ENCODE peak calls at places on chromosomes 3 and 15, in eight cellular contexts. X, A, G, O, Y, W, N and L are unnamed samples.

GRCh38 chr3:14899993-14900618 is 47.3 kb upstream of the NR2C2 start:
- DNase-seq in W (no peak), G (no peak), O (peak), N (no peak), Y (no peak), X (no peak), A (no peak), L (no peak)

GRCh38 chr3:196274585-196274984 is 12.9 kb downstream of the PCYT1A start:
- DNase-seq in X (peak), W (no peak), A (no peak), Y (peak), N (peak), O (no peak), G (peak), L (no peak)

GRCh38 chr3:31530039-31530983 is 2.4 kb upstream of the STT3B start:
- DNase-seq in X (no peak), O (no peak), Y (no peak), A (no peak), G (no peak), N (peak), W (no peak), L (no peak)

GRCh38 chr3:122661633-122662032 is 19.0 kb upstream of the PARP14 start:
- DNase-seq in W (no peak), X (no peak), Y (no peak), G (peak), A (no peak), N (no peak), O (no peak), L (no peak)

GRCh38 chr3:69368129-69368741 is 17.7 kb downstream of the FRMD4B start:
- DNase-seq in W (no peak), G (peak), O (no peak), Y (no peak), A (no peak), N (no peak), X (peak), L (peak)

GRCh38 chr15:92809880-92810361 is 90.2 kb upstream of the CHD2 start:
- DNase-seq in W (no peak), Y (no peak), O (no peak), G (no peak), X (peak), A (no peak), N (peak), L (no peak)

GRCh38 chr3:12708584-12709192 is 44.8 kb upstream of the RAF1 start:
- DNase-seq in N (no peak), O (no peak), G (peak), X (no peak), A (no peak), Y (no peak), W (no peak), L (peak)

GRCh38 chr15:93056836-93057235 is 32.2 kb downstream of the RGMA start:
- DNase-seq in N (no peak), A (no peak), O (no peak), W (no peak), Y (no peak), X (no peak), G (no peak), L (no peak)

GRCh38 chr15:67240235-67241131 is 14.0 kb downstream of the AAGAB start:
- DNase-seq in A (no peak), O (no peak), W (no peak), G (peak), Y (peak), N (peak), X (peak), L (peak)

GRCh38 chr15:74420193-74420905 is 13.4 kb downstream of the SEMA7A start:
- DNase-seq in O (no peak), A (no peak), Y (no peak), W (no peak), G (peak), N (peak), X (no peak), L (no peak)

GRCh38 chr15:34651962-34652725 is 68.7 kb upstream of the GOLGA8B start:
- DNase-seq in N (no peak), Y (no peak), O (no peak), A (no peak), X (no peak), W (no peak), G (no peak), L (no peak)

GRCh38 chr3:69385723-69386483 is at the start of gene FRMD4B:
- DNase-seq in G (peak), W (peak), N (peak), O (peak), A (peak), Y (no peak), X (peak), L (no peak)

GRCh38 chr15:71485094-71485693 is 325.2 kb upstream of the NR2E3 start:
- DNase-seq in X (peak), N (no peak), A (no peak), G (no peak), O (no peak), Y (no peak), W (no peak), L (no peak)

GRCh38 chr15:88604381-88604951 is 16.7 kb upstream of the AEN start:
- DNase-seq in Y (no peak), O (no peak), X (no peak), W (peak), G (no peak), A (no peak), N (no peak), L (no peak)

GRCh38 chr15:28975766-28976179 is 90.0 kb downstream of the APBA2 start:
- DNase-seq in A (peak), Y (peak), W (peak), G (peak), X (peak), O (peak), N (peak), L (peak)

GRCh38 chr3:17841190-17841828 is 98.9 kb upstream of the TBC1D5 start:
- DNase-seq in N (peak), A (peak), G (peak), W (peak), X (peak), O (peak), Y (peak), L (no peak)

GRCh38 chr15:74343127-74343796 is 24.2 kb downstream of the CYP11A1 start:
- DNase-seq in Y (no peak), X (no peak), A (no peak), N (no peak), O (no peak), G (no peak), W (no peak), L (no peak)

GRCh38 chr3:50616770-50617095 is 218 bp upstream of the MAPKAPK3 start:
- DNase-seq in Y (peak), O (peak), W (peak), A (peak), X (peak), G (peak), N (peak), L (peak)

GRCh38 chr15:99984491-99985243 is 251.4 kb upstream of the LYSMD4 start:
- DNase-seq in W (no peak), O (no peak), G (no peak), Y (no peak), X (no peak), N (no peak), A (no peak), L (no peak)

GRCh38 chr15:95887666-95888480 is 442.6 kb upstream of the NR2F2 start:
- DNase-seq in W (no peak), G (no peak), X (no peak), O (no peak), A (no peak), Y (no peak), N (no peak), L (peak)

GRCh38 chr3:59313365-59313764 is 263.5 kb upstream of the CFAP20DC start:
- DNase-seq in G (peak), A (peak), W (peak), O (peak), Y (no peak), X (peak), N (peak), L (no peak)

GRCh38 chr3:55690161-55690560 is 203.1 kb upstream of the WNT5A start:
- DNase-seq in X (no peak), G (no peak), W (no peak), A (no peak), N (no peak), O (no peak), Y (no peak), L (no peak)

GRCh38 chr3:143239026-143239425 is 119.5 kb downstream of the CHST2 start:
- DNase-seq in O (no peak), N (no peak), X (no peak), G (no peak), A (no peak), Y (no peak), W (no peak), L (no peak)

GRCh38 chr3:194003128-194004057 is 132.6 kb upstream of the HES1 start:
- DNase-seq in G (peak), N (peak), O (peak), A (peak), X (peak), Y (no peak), W (peak), L (peak)

GRCh38 chr15:91152896-91153581 is 53.0 kb downstream of the SV2B start:
- DNase-seq in G (no peak), O (no peak), X (no peak), W (no peak), N (no peak), Y (no peak), A (no peak), L (no peak)

GRCh38 chr3:187210555-187211327 is 13.5 kb downstream of the RTP1 start:
- DNase-seq in A (no peak), X (no peak), W (no peak), Y (no peak), N (peak), G (no peak), O (no peak), L (no peak)

GRCh38 chr15:99157456-99157855 is 52.6 kb downstream of the SYNM start:
- DNase-seq in X (no peak), W (no peak), G (no peak), O (no peak), Y (no peak), N (no peak), A (no peak), L (no peak)